ENCODE peak calls at places on chromosomes 6 and 20, in seven cellular contexts. W is ascending aorta; J is CD8-positive, alpha-beta T cell; Z is left lung; D is AG09309; N is epithelial cell of esophagus; X is H9. O is an unnamed sample.

GRCh38 chr20:2768632-2769015 is 31.8 kb downstream of the CPXM1 start:
- DNase-seq in W (no peak), J (no peak), Z (no peak), D (no peak), N (no peak), X (no peak), O (no peak)

GRCh38 chr20:976033-976432 is 26.1 kb downstream of the RSPO4 start:
- DNase-seq in W (no peak), J (no peak), Z (no peak), D (no peak), N (no peak), X (no peak), O (no peak)

GRCh38 chr20:48619126-48620101 is 208.4 kb downstream of the PREX1 start:
- DNase-seq in W (no peak), J (no peak), Z (no peak), D (no peak), N (no peak), X (no peak), O (no peak)

GRCh38 chr6:119626884-119627619 is 277.5 kb upstream of the MAN1A1 start:
- DNase-seq in W (no peak), J (no peak), Z (no peak), D (no peak), N (peak; percentile 43), X (no peak), O (no peak)

GRCh38 chr20:32622585-32623468 is 37.7 kb upstream of the NOL4L start:
- DNase-seq in W (no peak), J (no peak), Z (no peak), D (no peak), N (no peak), X (no peak), O (no peak)

GRCh38 chr6:157993076-157993475 is 11.4 kb downstream of the SYNJ2 start:
- DNase-seq in W (no peak), J (no peak), Z (no peak), D (no peak), N (no peak), X (no peak), O (no peak)

GRCh38 chr6:26554669-26555504 is 16.7 kb downstream of the HMGN4 start:
- DNase-seq in W (no peak), J (peak; percentile 36), Z (no peak), D (no peak), N (peak; percentile 70), X (peak; percentile 58), O (no peak)

GRCh38 chr6:22807818-22808217 is 238.5 kb downstream of the HDGFL1 start:
- DNase-seq in W (no peak), J (no peak), Z (no peak), D (no peak), N (peak; percentile 37), X (peak; percentile 40), O (no peak)

GRCh38 chr6:125519367-125519766 is 217.6 kb upstream of the HDDC2 start:
- DNase-seq in W (no peak), J (no peak), Z (no peak), D (no peak), N (no peak), X (no peak), O (no peak)

GRCh38 chr6:42520786-42521607 is 42.8 kb upstream of the UBR2 start:
- DNase-seq in W (no peak), J (no peak), Z (no peak), D (no peak), N (peak; percentile 90), X (no peak), O (peak; percentile 34)

GRCh38 chr20:55583036-55583435 is 422.3 kb downstream of the CBLN4 start:
- DNase-seq in W (no peak), J (no peak), Z (no peak), D (no peak), N (no peak), X (no peak), O (no peak)

GRCh38 chr20:44743916-44744655 is 1.6 kb upstream of the KCNK15 start:
- DNase-seq in W (no peak), J (no peak), Z (no peak), D (no peak), N (no peak), X (no peak), O (no peak)

GRCh38 chr20:34311118-34312023 is 8.2 kb upstream of the AHCY start:
- DNase-seq in W (no peak), J (no peak), Z (no peak), D (no peak), N (no peak), X (peak; percentile 86), O (no peak)

GRCh38 chr6:170137176-170137891 is 153.5 kb downstream of the DLL1 start:
- DNase-seq in W (peak; percentile 64), J (no peak), Z (peak; percentile 33), D (no peak), N (no peak), X (peak; percentile 20), O (no peak)

GRCh38 chr20:19335916-19336315 is 123.5 kb downstream of the SLC24A3 start:
- DNase-seq in W (no peak), J (no peak), Z (no peak), D (no peak), N (peak; percentile 30), X (no peak), O (no peak)

GRCh38 chr6:84547341-84547794 is 217.0 kb downstream of the TBX18 start:
- DNase-seq in W (no peak), J (no peak), Z (no peak), D (no peak), N (no peak), X (no peak), O (no peak)

GRCh38 chr6:84553527-84553926 is 210.9 kb downstream of the TBX18 start:
- DNase-seq in W (no peak), J (no peak), Z (no peak), D (no peak), N (no peak), X (no peak), O (no peak)

GRCh38 chr6:84546427-84546914 is 217.9 kb downstream of the TBX18 start:
- DNase-seq in W (no peak), J (no peak), Z (no peak), D (peak; percentile 27), N (peak; percentile 7), X (no peak), O (no peak)

GRCh38 chr6:84551797-84552196 is 212.6 kb downstream of the TBX18 start:
- DNase-seq in W (no peak), J (no peak), Z (no peak), D (no peak), N (no peak), X (no peak), O (no peak)

DNA sequence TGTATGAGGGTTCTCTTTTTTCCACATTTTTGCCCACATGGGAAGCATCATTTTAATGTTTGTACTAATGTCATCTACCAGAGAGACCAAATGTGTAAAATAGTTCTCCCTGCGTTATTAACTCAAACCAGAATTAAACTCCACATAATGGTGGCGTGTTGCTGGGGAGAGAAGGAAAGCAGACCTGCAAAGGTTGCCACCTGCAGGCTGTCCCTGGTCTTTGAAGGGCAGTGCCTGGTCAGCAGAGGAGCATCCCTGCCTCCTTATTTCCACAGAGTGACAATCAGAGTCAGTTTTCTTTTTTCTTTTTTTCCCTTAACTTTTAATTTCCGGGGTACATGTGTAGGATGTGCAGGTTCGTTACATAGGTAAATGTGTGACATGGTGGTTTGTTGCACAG is 214.5 kb downstream of the TBX18 start:
- DNase-seq in W (no peak), J (no peak), Z (no peak), D (no peak), N (no peak), X (peak; percentile 44), O (no peak)
- TF ChIP-seq CTCF in W (no peak), J (no peak), Z (no peak), D (peak; percentile 40), N (no peak), X (peak; percentile 68), O (peak; percentile 1)

GRCh38 chr20:25338112-25339023 is 52.3 kb downstream of the ABHD12 start:
- DNase-seq in W (no peak), J (no peak), Z (no peak), D (no peak), N (no peak), X (peak; percentile 9), O (no peak)

GRCh38 chr20:25341716-25342680 is 48.6 kb downstream of the ABHD12 start:
- DNase-seq in W (no peak), J (no peak), Z (no peak), D (no peak), N (peak; percentile 36), X (no peak), O (peak; percentile 17)

GRCh38 chr20:25340380-25340779 is 50.3 kb downstream of the ABHD12 start:
- DNase-seq in W (no peak), J (no peak), Z (no peak), D (no peak), N (no peak), X (no peak), O (no peak)

GRCh38 chr20:25339608-25340007 is 51.0 kb downstream of the ABHD12 start:
- DNase-seq in W (no peak), J (no peak), Z (no peak), D (no peak), N (no peak), X (no peak), O (no peak)

GRCh38 chr20:25336561-25337422 is 53.8 kb downstream of the ABHD12 start:
- DNase-seq in W (no peak), J (no peak), Z (no peak), D (no peak), N (peak; percentile 81), X (peak; percentile 66), O (no peak)
- TF ChIP-seq CTCF in W (peak; percentile 33), J (no peak), Z (no peak), D (peak; percentile 52), N (peak; percentile 76), X (peak; percentile 65), O (peak; percentile 49)

GRCh38 chr6:117477988-117478852 is 4.3 kb upstream of the DCBLD1 start:
- DNase-seq in W (no peak), J (no peak), Z (no peak), D (no peak), N (peak; percentile 33), X (peak; percentile 43), O (no peak)
- TF ChIP-seq CTCF in W (no peak), J (no peak), Z (peak; percentile 11), D (peak; percentile 29), N (peak; percentile 28), X (peak; percentile 52), O (no peak)

GRCh38 chr6:91340998-91341397 is 754.1 kb upstream of the MAP3K7 start:
- DNase-seq in W (no peak), J (no peak), Z (no peak), D (no peak), N (no peak), X (no peak), O (no peak)

GRCh38 chr6:91341473-91341872 is 754.6 kb upstream of the MAP3K7 start:
- DNase-seq in W (no peak), J (no peak), Z (no peak), D (no peak), N (no peak), X (no peak), O (no peak)

GRCh38 chr6:91337967-91338366 is 751.1 kb upstream of the MAP3K7 start:
- DNase-seq in W (no peak), J (no peak), Z (no peak), D (no peak), N (no peak), X (no peak), O (no peak)
- TF ChIP-seq CTCF in W (no peak), J (no peak), Z (no peak), D (no peak), N (peak; percentile 20), X (peak; percentile 63), O (no peak)